ENCODE peak calls at places on chromosomes 13 and 19, in five cellular contexts. One of them, this sample, is unnamed.

GRCh38 chr19:38616265-38616664 is 1.5 kb downstream of the MAP4K1 start:
- DNase-seq in heart right ventricle: no peak
- DNase-seq in HL-60: no peak
- DNase-seq in AG10803: no peak
- DNase-seq in SK-N-SH: no peak
- DNase-seq in this sample: no peak

GRCh38 chr13:97067342-97067895 is 73.1 kb upstream of the OXGR1 start:
- DNase-seq in SK-N-SH: no peak
- DNase-seq in HL-60: no peak
- DNase-seq in heart right ventricle: no peak
- DNase-seq in AG10803: peak; percentile 15
- DNase-seq in this sample: no peak

GRCh38 chr13:29369060-29369743 is 226.3 kb downstream of the SLC7A1 start:
- DNase-seq in HL-60: peak; percentile 80
- DNase-seq in heart right ventricle: no peak
- DNase-seq in AG10803: peak; percentile 43
- DNase-seq in SK-N-SH: peak; percentile 39
- DNase-seq in this sample: no peak

GRCh38 chr13:48539550-48539949 is 6.7 kb upstream of the RCBTB2 start:
- DNase-seq in SK-N-SH: no peak
- DNase-seq in heart right ventricle: no peak
- DNase-seq in HL-60: no peak
- DNase-seq in AG10803: peak; percentile 48
- DNase-seq in this sample: no peak

GRCh38 chr19:2822846-2823245 is 3.2 kb downstream of the ZNF554 start:
- DNase-seq in HL-60: no peak
- DNase-seq in SK-N-SH: no peak
- DNase-seq in heart right ventricle: no peak
- DNase-seq in AG10803: no peak
- DNase-seq in this sample: no peak

GRCh38 chr13:86020350-86021002 is 221.3 kb upstream of the SLITRK6 start:
- DNase-seq in AG10803: no peak
- DNase-seq in SK-N-SH: peak; percentile 2
- DNase-seq in heart right ventricle: no peak
- DNase-seq in HL-60: no peak
- DNase-seq in this sample: no peak

GRCh38 chr13:91154553-91154952 is 192.9 kb upstream of the MIR17HG start:
- DNase-seq in heart right ventricle: no peak
- DNase-seq in HL-60: no peak
- DNase-seq in AG10803: peak; percentile 21
- DNase-seq in SK-N-SH: no peak
- DNase-seq in this sample: no peak

GRCh38 chr13:58318495-58319167 is 687.1 kb downstream of the PCDH17 start:
- DNase-seq in HL-60: no peak
- DNase-seq in heart right ventricle: no peak
- DNase-seq in SK-N-SH: no peak
- DNase-seq in AG10803: no peak
- DNase-seq in this sample: no peak

GRCh38 chr19:52786078-52786463 is 520 bp downstream of the ZNF600 start:
- DNase-seq in heart right ventricle: peak; percentile 11
- DNase-seq in HL-60: no peak
- DNase-seq in AG10803: no peak
- DNase-seq in SK-N-SH: peak; percentile 41
- DNase-seq in this sample: no peak

GRCh38 chr19:42554046-42554575 is 25.8 kb upstream of the CEACAM1 start:
- DNase-seq in SK-N-SH: no peak
- DNase-seq in heart right ventricle: no peak
- DNase-seq in HL-60: no peak
- DNase-seq in AG10803: no peak
- DNase-seq in this sample: no peak

GRCh38 chr19:28949027-28949426 is 263.9 kb downstream of the UQCRFS1 start:
- DNase-seq in heart right ventricle: no peak
- DNase-seq in SK-N-SH: no peak
- DNase-seq in AG10803: no peak
- DNase-seq in HL-60: no peak
- DNase-seq in this sample: no peak

GRCh38 chr13:37534181-37534580 is 64.4 kb downstream of the POSTN start:
- DNase-seq in SK-N-SH: no peak
- DNase-seq in AG10803: peak; percentile 79
- DNase-seq in heart right ventricle: no peak
- DNase-seq in HL-60: no peak
- DNase-seq in this sample: no peak

GRCh38 chr13:96165840-96166239 is 75.9 kb downstream of the HS6ST3 start:
- DNase-seq in heart right ventricle: no peak
- DNase-seq in AG10803: no peak
- DNase-seq in HL-60: no peak
- DNase-seq in SK-N-SH: no peak
- DNase-seq in this sample: no peak

GRCh38 chr19:54029930-54030490 is 33.7 kb downstream of the VSTM1 start:
- DNase-seq in heart right ventricle: peak; percentile 28
- DNase-seq in SK-N-SH: peak; percentile 71
- DNase-seq in AG10803: peak; percentile 55
- DNase-seq in HL-60: peak; percentile 65
- DNase-seq in this sample: peak; percentile 60

GRCh38 chr19:17755977-17756670 is 4.8 kb downstream of the FCHO1 start:
- DNase-seq in heart right ventricle: peak; percentile 40
- DNase-seq in AG10803: no peak
- DNase-seq in HL-60: no peak
- DNase-seq in SK-N-SH: peak; percentile 78
- DNase-seq in this sample: no peak

GRCh38 chr13:106384516-106384915 is 150.9 kb downstream of the EFNB2 start:
- DNase-seq in AG10803: no peak
- DNase-seq in SK-N-SH: no peak
- DNase-seq in HL-60: no peak
- DNase-seq in heart right ventricle: no peak
- DNase-seq in this sample: no peak

GRCh38 chr19:7391218-7391670 is 42.5 kb downstream of the ARHGEF18 start:
- DNase-seq in HL-60: no peak
- DNase-seq in heart right ventricle: no peak
- DNase-seq in AG10803: no peak
- DNase-seq in SK-N-SH: no peak
- DNase-seq in this sample: no peak

GRCh38 chr19:42662714-42663113 is 68.0 kb upstream of the CEACAM8 start:
- DNase-seq in heart right ventricle: no peak
- DNase-seq in AG10803: no peak
- DNase-seq in SK-N-SH: no peak
- DNase-seq in HL-60: no peak
- DNase-seq in this sample: no peak

DNA sequence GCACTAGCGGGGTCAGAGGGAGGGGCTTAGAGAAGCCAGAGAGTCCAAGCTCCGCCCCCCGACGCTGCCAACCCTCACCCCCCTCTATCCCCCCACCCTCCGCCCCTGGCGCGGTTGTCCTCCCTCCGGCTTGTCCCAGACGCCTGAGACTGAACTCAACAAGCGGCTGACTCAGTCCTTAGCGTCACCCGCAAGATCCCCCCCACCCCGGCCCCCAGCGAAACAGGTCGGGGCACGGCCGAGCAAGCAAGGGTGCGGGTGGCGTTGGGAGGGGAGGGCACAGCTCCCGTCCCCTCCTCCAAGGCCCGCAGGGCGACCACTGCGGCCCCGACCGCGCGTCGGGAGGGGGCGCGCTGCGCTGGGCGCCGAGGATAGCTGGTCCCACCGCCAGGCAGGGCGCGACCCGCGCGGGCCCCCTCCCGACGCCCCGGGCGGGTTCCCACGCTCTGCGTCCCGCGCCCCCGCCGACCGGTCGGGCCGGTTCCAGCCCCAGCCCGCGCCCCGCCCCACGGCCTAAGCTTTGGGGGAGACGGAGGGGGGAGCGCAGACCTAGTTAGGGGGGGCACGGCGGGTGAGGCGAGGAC is 5.3 kb downstream of the NOTCH3 start:
- DNase-seq in HL-60: no peak
- DNase-seq in heart right ventricle: peak; percentile 67
- DNase-seq in SK-N-SH: peak; percentile 94
- DNase-seq in AG10803: peak; percentile 58
- DNase-seq in this sample: peak; percentile 80
- TF ChIP-seq CTCF in HL-60: no peak
- TF ChIP-seq CTCF in heart right ventricle: peak; percentile 29
- TF ChIP-seq CTCF in SK-N-SH: no peak
- TF ChIP-seq CTCF in AG10803: no peak
- TF ChIP-seq CTCF in this sample: no peak

GRCh38 chr13:113415032-113415431 is 38.3 kb downstream of the ADPRHL1 start:
- DNase-seq in AG10803: no peak
- DNase-seq in SK-N-SH: no peak
- DNase-seq in HL-60: no peak
- DNase-seq in heart right ventricle: no peak
- DNase-seq in this sample: no peak
- TF ChIP-seq CTCF in AG10803: no peak
- TF ChIP-seq CTCF in SK-N-SH: no peak
- TF ChIP-seq CTCF in HL-60: no peak
- TF ChIP-seq CTCF in heart right ventricle: no peak
- TF ChIP-seq CTCF in this sample: no peak

DNA sequence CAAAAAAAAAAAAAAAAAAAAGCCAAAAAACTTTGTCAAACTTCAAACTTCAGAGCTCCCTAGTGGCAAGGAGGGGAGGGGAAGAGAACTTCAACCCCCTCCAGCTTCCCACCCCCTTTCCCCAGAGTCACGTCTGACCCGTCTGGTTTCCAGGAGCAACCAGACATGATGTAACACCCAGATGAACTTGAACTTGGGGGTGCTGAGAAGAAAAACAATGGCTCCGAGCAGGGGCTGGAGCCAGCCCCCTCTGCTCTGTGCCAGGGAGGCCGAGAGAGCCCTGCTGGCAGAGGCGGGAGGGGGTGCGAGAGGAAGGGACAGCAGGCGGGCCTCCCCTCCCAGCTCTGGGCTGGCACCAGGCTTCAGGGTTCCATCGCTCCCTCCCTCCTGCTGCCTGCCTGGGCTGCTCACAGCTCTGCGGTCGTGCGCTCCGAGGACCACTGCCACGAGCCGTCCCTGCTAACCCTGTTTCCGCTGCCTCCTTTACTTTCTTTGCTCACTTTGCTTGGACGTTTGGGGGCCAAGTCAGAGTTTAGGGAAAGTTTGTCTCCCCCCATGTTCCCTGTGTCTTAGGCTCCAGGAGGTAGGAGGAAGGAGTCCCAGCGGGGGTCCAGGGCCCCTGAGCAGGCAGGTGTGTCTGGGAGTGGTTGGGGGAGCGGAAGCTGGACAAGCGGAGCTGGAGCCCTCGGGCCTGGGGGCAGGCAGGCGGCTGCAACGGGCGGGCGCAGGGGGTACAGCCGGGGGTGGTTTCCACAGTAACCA is 11.1 kb downstream of the LYL1 start:
- DNase-seq in heart right ventricle: peak; percentile 64
- DNase-seq in AG10803: peak; percentile 96
- DNase-seq in SK-N-SH: peak; percentile 91
- DNase-seq in HL-60: peak; percentile 40
- DNase-seq in this sample: no peak
- TF ChIP-seq CTCF in heart right ventricle: no peak
- TF ChIP-seq CTCF in AG10803: peak; percentile 38
- TF ChIP-seq CTCF in SK-N-SH: no peak
- TF ChIP-seq CTCF in HL-60: no peak
- TF ChIP-seq CTCF in this sample: no peak

GRCh38 chr19:3849092-3849491 is 19.7 kb downstream of the ZFR2 start:
- DNase-seq in SK-N-SH: peak; percentile 57
- DNase-seq in HL-60: peak; percentile 55
- DNase-seq in heart right ventricle: no peak
- DNase-seq in AG10803: no peak
- DNase-seq in this sample: no peak
- TF ChIP-seq CTCF in SK-N-SH: peak; percentile 53
- TF ChIP-seq CTCF in HL-60: peak; percentile 68
- TF ChIP-seq CTCF in heart right ventricle: peak; percentile 52
- TF ChIP-seq CTCF in AG10803: peak; percentile 34
- TF ChIP-seq CTCF in this sample: no peak

GRCh38 chr13:111153977-111154332 is 38.8 kb downstream of the ARHGEF7 start:
- DNase-seq in HL-60: peak; percentile 65
- DNase-seq in SK-N-SH: no peak
- DNase-seq in AG10803: peak; percentile 35
- DNase-seq in heart right ventricle: peak; percentile 54
- DNase-seq in this sample: no peak
- TF ChIP-seq CTCF in HL-60: no peak
- TF ChIP-seq CTCF in SK-N-SH: peak; percentile 45
- TF ChIP-seq CTCF in AG10803: peak; percentile 11
- TF ChIP-seq CTCF in heart right ventricle: peak; percentile 39
- TF ChIP-seq CTCF in this sample: peak; percentile 31

DNA sequence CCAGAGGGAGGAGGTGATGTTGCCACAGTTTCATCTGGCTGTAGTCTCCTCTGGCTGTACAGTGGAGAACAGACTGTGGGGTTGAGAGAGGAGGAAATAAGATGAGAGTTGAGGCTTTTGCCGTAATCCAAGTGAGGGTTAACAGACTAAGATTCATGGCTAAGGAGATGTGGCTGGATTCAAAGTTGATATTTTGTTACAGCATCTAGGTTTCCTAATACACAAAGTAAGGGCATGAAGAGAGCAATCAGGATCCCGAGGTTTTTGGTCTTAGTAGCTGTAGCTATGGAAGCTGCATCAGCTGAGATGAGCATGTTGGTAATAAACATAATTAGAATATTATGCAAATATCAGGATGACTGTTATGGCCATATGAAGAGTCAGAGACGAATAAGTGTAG is 1.4 kb downstream of the ZNF776 start:
- DNase-seq in SK-N-SH: no peak
- DNase-seq in AG10803: no peak
- DNase-seq in heart right ventricle: no peak
- DNase-seq in HL-60: no peak
- DNase-seq in this sample: no peak
- TF ChIP-seq CTCF in SK-N-SH: no peak
- TF ChIP-seq CTCF in AG10803: no peak
- TF ChIP-seq CTCF in heart right ventricle: no peak
- TF ChIP-seq CTCF in HL-60: no peak
- TF ChIP-seq CTCF in this sample: no peak

GRCh38 chr13:99310382-99311031 is 3.3 kb upstream of the GPR183 start:
- DNase-seq in heart right ventricle: no peak
- DNase-seq in SK-N-SH: peak; percentile 25
- DNase-seq in HL-60: peak; percentile 51
- DNase-seq in AG10803: peak; percentile 87
- DNase-seq in this sample: no peak

GRCh38 chr13:99311748-99312492 is 4.7 kb upstream of the GPR183 start:
- DNase-seq in AG10803: no peak
- DNase-seq in SK-N-SH: peak; percentile 19
- DNase-seq in HL-60: no peak
- DNase-seq in heart right ventricle: no peak
- DNase-seq in this sample: no peak

GRCh38 chr13:99313473-99313872 is 6.3 kb upstream of the GPR183 start:
- DNase-seq in AG10803: peak; percentile 70
- DNase-seq in heart right ventricle: no peak
- DNase-seq in HL-60: no peak
- DNase-seq in SK-N-SH: no peak
- DNase-seq in this sample: no peak

GRCh38 chr13:99312493-99312883 is 5.3 kb upstream of the GPR183 start:
- DNase-seq in heart right ventricle: peak; percentile 31
- DNase-seq in HL-60: peak; percentile 99
- DNase-seq in SK-N-SH: peak; percentile 18
- DNase-seq in AG10803: peak; percentile 100
- DNase-seq in this sample: peak; percentile 98

GRCh38 chr13:99311137-99311536 is 3.9 kb upstream of the GPR183 start:
- DNase-seq in AG10803: no peak
- DNase-seq in heart right ventricle: no peak
- DNase-seq in HL-60: peak; percentile 83
- DNase-seq in SK-N-SH: no peak
- DNase-seq in this sample: no peak
- TF ChIP-seq CTCF in AG10803: no peak
- TF ChIP-seq CTCF in heart right ventricle: no peak
- TF ChIP-seq CTCF in HL-60: no peak
- TF ChIP-seq CTCF in SK-N-SH: no peak
- TF ChIP-seq CTCF in this sample: no peak